ENCODE peak calls at places on chromosome 22, in ten cellular contexts. E is sigmoid colon, H is spleen, K is HepG2, I is endothelial cell of umbilical vein, O is HCT116, D is upper lobe of left lung, G is stomach, Q is breast epithelium, S is GM12878. A is an unnamed sample.

GRCh38 chr22:27962268-27963191 is 43.5 kb upstream of the PITPNB start:
- DNase-seq in G (no peak), E (no peak), D (no peak), I (peak; percentile 39), O (no peak), H (no peak), K (no peak), S (no peak), Q (no peak), A (no peak)

GRCh38 chr22:23066200-23067022 is 3.9 kb upstream of the GNAZ start:
- DNase-seq in O (no peak), K (no peak), Q (peak; percentile 27), E (peak; percentile 28), D (peak; percentile 14), I (no peak), G (peak; percentile 20), H (peak; percentile 41), S (no peak), A (peak; percentile 2)

GRCh38 chr22:46099740-46100139 is 50.6 kb upstream of the PPARA start:
- DNase-seq in H (no peak), G (no peak), K (no peak), E (no peak), I (no peak), S (no peak), O (no peak), D (no peak), Q (no peak), A (no peak)

GRCh38 chr22:46090631-46091201 is 59.6 kb upstream of the PPARA start:
- DNase-seq in G (no peak), S (no peak), I (no peak), E (peak; percentile 74), K (no peak), Q (no peak), D (no peak), H (peak; percentile 35), O (no peak), A (no peak)

GRCh38 chr22:35337932-35338331 is 38.2 kb downstream of the TOM1 start:
- DNase-seq in G (no peak), I (no peak), S (no peak), O (no peak), H (no peak), Q (no peak), D (no peak), E (no peak), K (no peak), A (no peak)

GRCh38 chr22:35313311-35314121 is 13.8 kb downstream of the TOM1 start:
- DNase-seq in I (peak; percentile 93), Q (no peak), G (peak; percentile 24), D (no peak), K (peak; percentile 70), H (peak; percentile 49), S (no peak), O (no peak), E (peak; percentile 67), A (no peak)

GRCh38 chr22:44449061-44449682 is 48.9 kb downstream of the RTL6 start:
- DNase-seq in Q (no peak), G (no peak), O (no peak), D (peak; percentile 21), S (no peak), E (no peak), H (peak; percentile 34), K (no peak), I (no peak), A (no peak)

GRCh38 chr22:21068681-21069276 is 23.0 kb downstream of the LRRC74B start:
- DNase-seq in D (no peak), S (no peak), O (no peak), K (no peak), G (no peak), I (no peak), E (no peak), H (no peak), Q (peak; percentile 9), A (no peak)

GRCh38 chr22:20316844-20317401 is 2.9 kb downstream of the DGCR6L start:
- DNase-seq in H (peak; percentile 65), E (no peak), K (no peak), S (no peak), O (no peak), Q (no peak), G (peak; percentile 10), I (no peak), D (no peak), A (peak; percentile 6)

GRCh38 chr22:30277547-30278344 is 11.1 kb upstream of the OSM start:
- DNase-seq in Q (no peak), S (no peak), H (no peak), I (peak; percentile 89), E (no peak), D (no peak), O (no peak), K (no peak), G (no peak), A (no peak)

GRCh38 chr22:20156611-20157415 is 6.0 kb upstream of the CCDC188 start:
- DNase-seq in K (peak; percentile 42), O (peak; percentile 52), S (peak; percentile 17), G (peak; percentile 93), H (peak; percentile 95), D (peak; percentile 85), I (peak; percentile 77), Q (peak; percentile 90), E (peak; percentile 92), A (peak; percentile 89)

GRCh38 chr22:46054091-46054877 is 77.3 kb upstream of the WNT7B start:
- DNase-seq in I (peak; percentile 55), K (no peak), H (peak; percentile 94), G (peak; percentile 52), D (peak; percentile 62), S (no peak), Q (peak; percentile 71), O (no peak), E (peak; percentile 90), A (peak; percentile 70)

GRCh38 chr22:48942698-48943566 is 884.7 kb downstream of the BRD1 start:
- DNase-seq in Q (peak; percentile 38), G (peak; percentile 21), O (no peak), K (no peak), E (peak; percentile 24), S (no peak), D (peak; percentile 12), I (no peak), H (peak; percentile 56), A (peak; percentile 2)

GRCh38 chr22:31377609-31378008 is 21.8 kb upstream of the DRG1 start:
- DNase-seq in E (no peak), O (no peak), I (no peak), G (no peak), Q (no peak), S (no peak), K (no peak), H (no peak), D (no peak), A (no peak)

GRCh38 chr22:37806409-37807338 is 1.1 kb upstream of the GCAT start:
- DNase-seq in Q (no peak), G (peak; percentile 38), K (peak; percentile 34), H (no peak), O (no peak), S (no peak), D (peak; percentile 60), E (peak; percentile 75), I (peak; percentile 44), A (no peak)
- TF ChIP-seq POLR2AphosphoS5 in Q (no peak), G (no peak), K (no peak), H (no peak), O (peak; percentile 49), S (no peak), D (no peak), E (no peak), I (no peak), A (no peak)

DNA sequence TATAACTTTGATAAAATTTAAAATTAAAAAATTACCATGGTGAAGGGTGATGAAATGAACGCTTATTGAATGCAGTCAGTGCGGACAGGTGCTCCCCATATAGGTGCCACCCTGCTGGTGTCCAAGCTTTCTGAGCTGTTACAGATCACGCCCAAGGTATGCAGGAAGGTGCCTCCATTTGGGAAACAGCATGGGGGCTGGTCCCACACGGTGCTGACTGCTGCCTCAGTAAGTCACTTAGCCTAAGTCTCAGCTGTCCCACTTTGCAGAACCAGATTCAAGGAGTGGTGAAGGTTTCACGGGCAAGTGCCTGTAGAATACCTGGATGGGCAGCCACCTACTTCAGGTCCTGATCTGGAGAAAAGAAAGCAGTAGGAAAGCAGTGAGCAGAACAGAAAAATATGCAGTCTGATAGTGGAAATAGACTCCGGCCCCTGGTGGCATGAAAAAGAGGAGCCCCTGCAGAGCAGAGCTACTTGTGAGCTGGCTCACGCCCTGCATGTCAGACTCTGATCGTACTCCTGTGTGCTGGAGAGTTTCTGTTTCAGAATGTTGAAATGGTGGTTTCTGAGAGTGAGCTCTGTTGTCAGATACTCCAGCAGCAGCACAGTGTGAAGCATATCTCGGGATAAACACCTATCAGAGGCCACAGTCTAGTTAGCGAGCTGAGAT is 33.2 kb downstream of the ADORA2A start:
- DNase-seq in D (no peak), I (peak; percentile 51), G (no peak), H (no peak), Q (no peak), O (no peak), K (peak; percentile 28), E (no peak), S (peak; percentile 42), A (no peak)
- TF ChIP-seq POLR2A in D (no peak), I (no peak), G (no peak), H (no peak), Q (no peak), O (no peak), K (no peak), E (no peak), S (peak; percentile 52), A (no peak)

DNA sequence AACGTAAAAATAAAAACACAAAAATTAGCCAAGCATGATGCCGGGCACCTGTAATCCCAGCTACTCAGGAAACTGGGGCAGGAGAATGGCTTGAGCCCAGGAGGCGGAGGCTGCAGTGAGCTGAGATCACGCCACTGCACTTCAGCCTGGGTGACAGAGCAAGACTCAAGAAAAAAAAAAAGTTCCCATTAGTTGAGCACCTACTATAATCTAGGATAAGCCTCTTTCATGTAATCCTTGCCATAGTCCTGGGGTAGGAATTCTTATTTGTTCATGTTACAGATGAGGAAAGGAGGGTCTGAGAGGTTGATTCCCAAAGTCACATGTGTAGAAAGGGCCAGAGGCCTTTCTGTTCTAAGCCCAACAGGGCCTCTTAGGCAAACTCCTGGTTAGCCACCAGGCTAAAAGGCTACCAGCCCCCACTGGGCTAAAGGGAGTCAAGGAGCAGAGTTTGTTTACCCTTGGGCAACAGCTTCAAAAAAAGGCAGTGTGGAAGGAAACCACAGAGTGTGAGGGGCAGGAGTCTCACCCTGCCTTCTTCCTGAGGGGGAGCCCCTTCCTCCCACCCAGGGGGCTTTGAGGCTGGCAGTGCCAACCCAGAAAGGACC is 21.6 kb upstream of the CSNK1E start:
- DNase-seq in E (peak; percentile 25), H (peak; percentile 13), K (no peak), S (no peak), G (no peak), D (no peak), Q (no peak), O (no peak), I (no peak), A (peak; percentile 1)
- TF ChIP-seq POLR2AphosphoS5 in E (no peak), H (no peak), K (no peak), S (no peak), G (no peak), D (no peak), Q (no peak), O (no peak), I (no peak), A (no peak)

GRCh38 chr22:33393432-33393831 is 335.3 kb upstream of the SYN3 start:
- DNase-seq in S (no peak), H (no peak), Q (no peak), K (peak; percentile 58), G (no peak), I (no peak), E (no peak), O (no peak), D (no peak), A (no peak)
- TF ChIP-seq POLR2A in S (no peak), H (no peak), Q (no peak), K (no peak), G (no peak), I (no peak), E (no peak), O (no peak), D (no peak), A (no peak)

GRCh38 chr22:37627545-37627944 is 11.9 kb upstream of the SH3BP1 start:
- DNase-seq in G (no peak), H (peak; percentile 93), O (no peak), E (no peak), I (no peak), Q (no peak), S (no peak), D (peak; percentile 60), K (no peak), A (peak; percentile 61)
- TF ChIP-seq POLR2AphosphoS5 in G (no peak), H (peak; percentile 78), O (no peak), E (no peak), I (no peak), Q (no peak), S (peak; percentile 8), D (no peak), K (no peak), A (no peak)